ENCODE peak calls at places on chromosomes 3 and 15, in six cellular contexts. W is left ventricle myocardium inferior, Q is mammary epithelial cell, Y is adrenal gland, K is astrocyte of the spinal cord, D is neural progenitor cell. N is an unnamed sample.

GRCh38 chr15:86915811-86916331 is 836.2 kb downstream of the AGBL1 start:
- DNase-seq in K (peak; percentile 67), D (peak; percentile 72), W (no peak), Y (peak; percentile 65), Q (peak; percentile 65), N (peak; percentile 60)

GRCh38 chr15:97501291-97501690 is 459.2 kb upstream of the ARRDC4 start:
- DNase-seq in Y (no peak), Q (no peak), K (no peak), W (no peak), D (no peak), N (no peak)

GRCh38 chr15:31934821-31935220 is 95.5 kb upstream of the CHRNA7 start:
- DNase-seq in K (peak; percentile 73), W (no peak), D (no peak), Q (no peak), Y (no peak), N (peak; percentile 76)

GRCh38 chr3:194082596-194083220 is 53.2 kb upstream of the HES1 start:
- DNase-seq in D (no peak), K (no peak), W (peak; percentile 62), Q (no peak), Y (peak; percentile 64), N (no peak)

GRCh38 chr3:177538743-177539730 is 341.8 kb upstream of the TBL1XR1 start:
- DNase-seq in D (no peak), W (no peak), Q (no peak), Y (no peak), K (no peak), N (no peak)

GRCh38 chr15:63348392-63348791 is 33.3 kb downstream of the CA12 start:
- DNase-seq in Y (peak; percentile 75), K (peak; percentile 69), Q (peak; percentile 80), D (no peak), W (peak; percentile 64), N (no peak)

GRCh38 chr3:25861566-25861965 is 71.7 kb downstream of the OXSM start:
- DNase-seq in Y (no peak), W (no peak), Q (no peak), K (no peak), D (no peak), N (no peak)

GRCh38 chr3:138921316-138922292 is 25.3 kb downstream of the FOXL2 start:
- DNase-seq in Y (peak; percentile 51), K (peak; percentile 87), D (no peak), Q (peak; percentile 78), W (no peak), N (peak; percentile 79)

GRCh38 chr3:14455571-14456317 is 53.3 kb downstream of the SLC6A6 start:
- DNase-seq in Y (peak; percentile 61), W (no peak), Q (no peak), K (no peak), D (no peak), N (peak; percentile 18)

GRCh38 chr3:183013074-183013473 is 32.7 kb upstream of the DCUN1D1 start:
- DNase-seq in D (no peak), Y (no peak), Q (no peak), K (no peak), W (no peak), N (no peak)

GRCh38 chr15:88610756-88611231 is 10.3 kb upstream of the AEN start:
- DNase-seq in W (no peak), Y (no peak), Q (no peak), K (no peak), D (peak; percentile 71), N (no peak)

GRCh38 chr3:11560746-11561145 is 83.0 kb downstream of the VGLL4 start:
- DNase-seq in K (no peak), Q (no peak), W (no peak), D (no peak), Y (peak; percentile 27), N (no peak)

GRCh38 chr15:63157891-63158431 is 684 bp upstream of the RPS27L start:
- DNase-seq in Q (peak; percentile 45), Y (peak; percentile 79), W (peak; percentile 28), D (peak; percentile 75), K (peak; percentile 85), N (peak; percentile 53)

GRCh38 chr3:57078366-57079220 is 18.1 kb downstream of the SPATA12 start:
- DNase-seq in K (peak; percentile 41), W (peak; percentile 36), Q (peak; percentile 28), D (peak; percentile 64), Y (peak; percentile 78), N (no peak)

GRCh38 chr3:31800436-31800835 is 180.6 kb downstream of the OSBPL10 start:
- DNase-seq in D (no peak), K (no peak), Q (no peak), W (no peak), Y (no peak), N (no peak)

GRCh38 chr15:96355561-96356129 is 25.1 kb downstream of the NR2F2 start:
- DNase-seq in K (no peak), Y (no peak), Q (no peak), D (peak; percentile 56), W (no peak), N (no peak)

GRCh38 chr3:9377981-9378380 is 15.1 kb downstream of the THUMPD3 start:
- DNase-seq in W (no peak), Y (no peak), Q (no peak), K (no peak), D (no peak), N (no peak)

GRCh38 chr3:160162440-160162839 is 62.8 kb upstream of the C3orf80 start:
- DNase-seq in Y (no peak), W (no peak), D (peak; percentile 94), Q (no peak), K (no peak), N (no peak)

GRCh38 chr15:83100072-83100646 is 7.3 kb upstream of the TM6SF1 start:
- DNase-seq in Y (no peak), D (no peak), W (no peak), K (no peak), Q (no peak), N (no peak)

GRCh38 chr3:25441234-25441856 is 13.3 kb downstream of the RARB start:
- DNase-seq in Y (no peak), Q (no peak), W (no peak), K (no peak), D (peak; percentile 8), N (no peak)

GRCh38 chr15:41104234-41104633 is 11.8 kb downstream of the INO80 start:
- DNase-seq in Y (no peak), K (peak; percentile 65), Q (peak; percentile 40), W (no peak), D (no peak), N (peak; percentile 54)

GRCh38 chr3:159416854-159417253 is 571.8 kb upstream of the IL12A start:
- DNase-seq in Q (no peak), K (peak; percentile 76), Y (no peak), D (peak; percentile 39), W (no peak), N (peak; percentile 66)

GRCh38 chr3:172218350-172219323 is 179.3 kb downstream of the FNDC3B start:
- DNase-seq in Y (no peak), W (no peak), Q (no peak), D (no peak), K (peak; percentile 35), N (no peak)

GRCh38 chr3:152322756-152323155 is 54.0 kb downstream of the MBNL1 start:
- DNase-seq in Y (no peak), K (no peak), W (no peak), D (no peak), Q (no peak), N (no peak)

GRCh38 chr3:108406661-108407206 is 103.7 kb downstream of the MYH15 start:
- DNase-seq in D (peak; percentile 52), W (no peak), Y (no peak), Q (peak; percentile 64), K (peak; percentile 67), N (no peak)

GRCh38 chr3:116337229-116337628 is 108.1 kb downstream of the LSAMP start:
- DNase-seq in W (no peak), D (no peak), K (no peak), Q (no peak), Y (no peak), N (no peak)
- TF ChIP-seq CTCF in W (no peak), D (peak; percentile 28), K (peak; percentile 17), Q (no peak), Y (no peak), N (no peak)

DNA sequence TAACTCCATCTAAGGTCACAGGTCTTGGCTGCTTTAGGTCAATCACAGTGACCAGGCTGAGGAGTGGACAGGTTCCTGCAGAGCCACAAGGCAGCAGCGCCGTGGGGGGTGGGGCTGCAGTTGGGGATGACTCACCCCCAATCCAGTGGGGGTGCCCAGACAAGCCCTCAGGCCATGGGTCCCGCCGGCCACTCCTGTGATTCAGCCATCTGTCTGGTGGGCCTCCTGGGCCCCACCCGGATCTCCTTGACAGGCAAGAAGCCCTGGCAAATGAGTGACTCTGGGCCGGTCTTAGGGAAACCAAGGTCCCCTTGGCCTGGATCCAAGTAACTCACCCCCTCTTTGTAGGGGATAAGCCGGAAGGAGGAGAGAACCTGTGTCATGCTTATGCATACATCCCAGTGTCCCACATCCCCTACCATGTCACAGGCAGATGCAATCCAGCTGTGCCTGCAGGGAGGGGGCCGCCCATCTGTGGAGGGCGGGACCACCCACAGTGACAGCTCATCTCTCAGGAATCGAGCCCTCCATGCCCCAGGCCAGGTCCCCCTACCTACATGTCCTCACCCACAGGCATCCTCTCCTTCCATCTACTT is 495 bp upstream of the COL7A1 start:
- DNase-seq in D (peak; percentile 26), Y (peak; percentile 56), K (peak; percentile 92), W (no peak), Q (peak; percentile 98), N (peak; percentile 15)
- H3K4me3 ChIP-seq in D (no peak overlapping the region), Y (no peak overlapping the region), K (peak overlapping the region; percentile 48), W (peak overlapping the region; percentile 55), Q (peak overlapping the region; percentile 60), N (peak overlapping the region; percentile 35)

DNA sequence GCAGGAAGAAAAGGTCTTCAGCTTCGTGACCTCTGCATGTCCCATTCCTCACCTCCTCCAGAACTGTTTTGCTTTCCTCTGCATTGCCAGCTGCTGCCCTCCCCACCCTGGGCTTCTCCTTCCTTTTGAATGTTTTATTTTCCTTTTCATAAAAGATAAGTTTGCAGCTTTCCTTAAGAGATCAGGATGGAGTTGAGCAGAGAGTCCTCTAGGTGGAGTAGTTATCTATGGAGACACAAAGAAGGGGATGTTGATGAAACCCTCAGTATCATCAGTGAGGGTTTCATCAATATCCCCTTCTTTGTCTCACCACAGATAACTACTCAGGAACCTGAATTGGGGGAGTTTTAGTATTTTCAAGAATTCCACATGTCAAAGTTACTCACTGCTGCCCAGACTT is 19.0 kb upstream of the SLC25A36 start:
- DNase-seq in D (peak; percentile 14), K (peak; percentile 33), W (no peak), Y (no peak), Q (no peak), N (no peak)
- TF ChIP-seq CTCF in D (peak; percentile 56), K (peak; percentile 54), W (peak; percentile 51), Y (peak; percentile 41), Q (peak; percentile 26), N (peak; percentile 62)

DNA sequence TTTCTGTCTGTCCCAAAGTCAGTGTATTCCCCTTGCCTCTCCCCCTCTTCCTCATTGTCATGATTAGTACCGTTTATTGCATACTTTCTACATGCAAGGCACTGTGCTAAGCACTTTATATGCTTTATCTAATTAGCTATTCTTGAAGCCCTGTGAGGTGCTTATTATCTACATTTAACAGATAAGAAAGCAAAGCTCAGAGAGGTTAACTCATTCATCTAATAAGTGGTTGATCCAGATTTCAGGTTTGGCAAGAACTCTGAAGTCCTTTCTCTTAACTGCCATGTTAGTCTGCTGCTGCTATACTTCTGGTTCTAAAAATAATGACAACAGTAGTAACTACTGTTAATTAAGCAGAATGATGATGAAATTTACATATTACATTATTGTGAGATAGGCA is 13.5 kb downstream of the IQGAP1 start:
- DNase-seq in W (no peak), D (no peak), Q (no peak), K (no peak), Y (no peak), N (no peak)
- H3K4me3 ChIP-seq in W (peak overlapping the region; percentile 46), D (no peak overlapping the region), Q (no peak overlapping the region), K (no peak overlapping the region), Y (no peak overlapping the region), N (no peak overlapping the region)

GRCh38 chr3:189169728-189170127 is 2.0 kb upstream of the TPRG1 start:
- DNase-seq in Q (no peak), Y (no peak), D (peak; percentile 49), W (no peak), K (no peak), N (no peak)
- TF ChIP-seq CTCF in Q (no peak), Y (no peak), D (peak; percentile 47), W (no peak), K (peak; percentile 31), N (peak; percentile 14)

N was measured in astrocyte of the cerebellum.